ENCODE peak calls at places on chromosomes 3 and 15, in eight cellular contexts. A, V, X, F, Z, I, K and J are unnamed samples.

GRCh38 chr3:193710286-193711164 is 117.5 kb downstream of the OPA1 start:
- DNase-seq in A (no peak), V (no peak), X (no peak), F (no peak), Z (no peak), I (no peak), K (no peak), J (no peak)

GRCh38 chr3:133987933-133988484 is 41.7 kb downstream of the SLCO2A1 start:
- DNase-seq in A (no peak), V (no peak), X (no peak), F (no peak), Z (no peak), I (no peak), K (no peak), J (no peak)

GRCh38 chr15:88491158-88491557 is 23.6 kb downstream of the MRPS11 start:
- DNase-seq in A (no peak), V (no peak), X (no peak), F (no peak), Z (no peak), I (no peak), K (no peak), J (no peak)

GRCh38 chr15:29864501-29864900 is 42.2 kb upstream of the TJP1 start:
- DNase-seq in A (no peak), V (no peak), X (no peak), F (no peak), Z (no peak), I (no peak), K (no peak), J (no peak)

GRCh38 chr3:114899186-114899931 is 247.7 kb downstream of the ZBTB20 start:
- DNase-seq in A (no peak), V (peak; percentile 88), X (no peak), F (peak; percentile 76), Z (no peak), I (no peak), K (no peak), J (no peak)

GRCh38 chr3:119937229-119937628 is 155.3 kb downstream of the NR1I2 start:
- DNase-seq in A (no peak), V (peak; percentile 12), X (no peak), F (no peak), Z (no peak), I (peak; percentile 47), K (no peak), J (peak; percentile 79)

GRCh38 chr3:87076951-87077350 is 86.0 kb upstream of the VGLL3 start:
- DNase-seq in A (no peak), V (no peak), X (no peak), F (no peak), Z (no peak), I (peak; percentile 89), K (no peak), J (no peak)

GRCh38 chr3:8204846-8205624 is 296.6 kb upstream of the LMCD1 start:
- DNase-seq in A (no peak), V (no peak), X (no peak), F (no peak), Z (no peak), I (peak; percentile 29), K (no peak), J (no peak)

GRCh38 chr3:193214445-193214844 is 26.6 kb upstream of the PLAAT1 start:
- DNase-seq in A (no peak), V (no peak), X (no peak), F (no peak), Z (no peak), I (no peak), K (no peak), J (no peak)

GRCh38 chr15:31343831-31344230 is 17.2 kb downstream of the KLF13 start:
- DNase-seq in A (no peak), V (no peak), X (no peak), F (no peak), Z (no peak), I (no peak), K (no peak), J (no peak)

GRCh38 chr3:57048052-57048671 is 12.3 kb upstream of the SPATA12 start:
- DNase-seq in A (no peak), V (no peak), X (peak; percentile 87), F (no peak), Z (no peak), I (no peak), K (no peak), J (no peak)

GRCh38 chr3:139906441-139906840 is 28.5 kb upstream of the CLSTN2 start:
- DNase-seq in A (no peak), V (no peak), X (no peak), F (no peak), Z (no peak), I (peak; percentile 84), K (no peak), J (no peak)

GRCh38 chr3:4978259-4978965 is 825 bp upstream of the BHLHE40 start:
- DNase-seq in A (peak; percentile 65), V (peak; percentile 85), X (peak; percentile 100), F (peak; percentile 98), Z (peak; percentile 99), I (peak; percentile 99), K (peak; percentile 89), J (peak; percentile 95)

GRCh38 chr3:127589600-127590281 is 792 bp downstream of the TPRA1 start:
- DNase-seq in A (no peak), V (peak; percentile 20), X (peak; percentile 86), F (peak; percentile 58), Z (no peak), I (no peak), K (no peak), J (peak; percentile 29)

GRCh38 chr3:100697183-100697582 is 12.1 kb upstream of the TFG start:
- DNase-seq in A (no peak), V (no peak), X (no peak), F (peak; percentile 63), Z (no peak), I (no peak), K (no peak), J (no peak)

GRCh38 chr3:129120254-129121004 is 1.2 kb downstream of the RAB43 start:
- DNase-seq in A (peak; percentile 81), V (peak; percentile 99), X (peak; percentile 97), F (peak; percentile 96), Z (peak; percentile 92), I (peak; percentile 92), K (peak; percentile 83), J (peak; percentile 98)

GRCh38 chr15:89761929-89762328 is 10.9 kb upstream of the MESP1 start:
- DNase-seq in A (no peak), V (peak; percentile 41), X (peak; percentile 54), F (peak; percentile 74), Z (no peak), I (no peak), K (no peak), J (no peak)

GRCh38 chr3:124266517-124266916 is 274.6 kb upstream of the ROPN1 start:
- DNase-seq in A (no peak), V (no peak), X (no peak), F (no peak), Z (no peak), I (peak; percentile 23), K (no peak), J (no peak)

GRCh38 chr15:51649659-51650521 is 27.3 kb upstream of the DMXL2 start:
- DNase-seq in A (no peak), V (peak; percentile 71), X (no peak), F (no peak), Z (peak; percentile 62), I (peak; percentile 91), K (no peak), J (peak; percentile 72)

GRCh38 chr15:100338971-100339444 is 2.8 kb downstream of the ADAMTS17 start:
- DNase-seq in A (peak; percentile 51), V (peak; percentile 46), X (no peak), F (peak; percentile 65), Z (peak; percentile 52), I (peak; percentile 77), K (no peak), J (peak; percentile 82)

GRCh38 chr3:158074591-158074990 is 31.6 kb downstream of the SHOX2 start:
- DNase-seq in A (no peak), V (no peak), X (no peak), F (no peak), Z (no peak), I (no peak), K (no peak), J (no peak)

GRCh38 chr3:32140943-32141342 is 34.5 kb downstream of the GPD1L start:
- DNase-seq in A (no peak), V (no peak), X (no peak), F (no peak), Z (no peak), I (peak; percentile 39), K (no peak), J (no peak)

GRCh38 chr3:15708882-15709677 is 88.7 kb downstream of the ANKRD28 start:
- DNase-seq in A (no peak), V (no peak), X (no peak), F (no peak), Z (no peak), I (peak; percentile 71), K (no peak), J (no peak)

GRCh38 chr3:50365080-50365841 is 5.9 kb upstream of the TMEM115 start:
- DNase-seq in A (peak; percentile 93), V (peak; percentile 94), X (peak; percentile 95), F (peak; percentile 89), Z (peak; percentile 80), I (peak; percentile 70), K (peak; percentile 92), J (peak; percentile 98)

GRCh38 chr3:149417174-149417573 is 39.7 kb upstream of the TM4SF1 start:
- DNase-seq in A (no peak), V (peak; percentile 45), X (no peak), F (no peak), Z (no peak), I (no peak), K (no peak), J (no peak)

GRCh38 chr15:40928975-40929729 is at the start of gene DLL4:
- DNase-seq in A (peak; percentile 27), V (peak; percentile 81), X (peak; percentile 87), F (no peak), Z (peak; percentile 89), I (peak; percentile 51), K (no peak), J (peak; percentile 51)

GRCh38 chr15:82312611-82313349 is 36.5 kb downstream of the GOLGA6L10 start:
- DNase-seq in A (no peak), V (no peak), X (peak; percentile 23), F (peak; percentile 35), Z (no peak), I (peak; percentile 11), K (no peak), J (no peak)

GRCh38 chr15:85581495-85581894 is 201.1 kb downstream of the AKAP13 start:
- DNase-seq in A (peak; percentile 27), V (no peak), X (peak; percentile 88), F (peak; percentile 57), Z (peak; percentile 73), I (no peak), K (no peak), J (peak; percentile 65)

GRCh38 chr3:43729707-43730399 is 39.1 kb downstream of the ABHD5 start:
- DNase-seq in A (no peak), V (no peak), X (no peak), F (no peak), Z (no peak), I (no peak), K (no peak), J (no peak)

GRCh38 chr3:57298041-57298440 is 5.6 kb upstream of the ASB14 start:
- DNase-seq in A (no peak), V (no peak), X (no peak), F (no peak), Z (no peak), I (peak; percentile 27), K (no peak), J (no peak)

GRCh38 chr3:149765762-149766334 is 13.6 kb upstream of the COMMD2 start:
- DNase-seq in A (no peak), V (peak; percentile 29), X (no peak), F (no peak), Z (no peak), I (peak; percentile 78), K (no peak), J (no peak)

GRCh38 chr3:16290007-16290826 is 25.2 kb downstream of the OXNAD1 start:
- DNase-seq in A (no peak), V (peak; percentile 32), X (no peak), F (no peak), Z (peak; percentile 54), I (peak; percentile 81), K (no peak), J (peak; percentile 78)

GRCh38 chr3:24810881-24811280 is 316.2 kb upstream of the THRB start:
- DNase-seq in A (no peak), V (no peak), X (no peak), F (no peak), Z (no peak), I (peak; percentile 26), K (no peak), J (no peak)

GRCh38 chr3:14439501-14440167 is 37.2 kb downstream of the SLC6A6 start:
- DNase-seq in A (no peak), V (no peak), X (peak; percentile 90), F (peak; percentile 62), Z (peak; percentile 86), I (peak; percentile 96), K (no peak), J (no peak)